ENCODE peak calls at places on chromosomes 2 and 18, in five cellular contexts. G, H, Y, P and L are unnamed samples.
A peak's percentile ranks its signal among the peaks of the same experiment; 100 is the strongest.

GRCh38 chr2:37274354-37274965 is 43.0 kb downstream of the NDUFAF7 start:
- DNase-seq in G (no peak), H (no peak), Y (no peak), P (no peak), L (no peak)

GRCh38 chr18:53219853-53220252 is 879.9 kb downstream of the DCC start:
- DNase-seq in G (no peak), H (no peak), Y (no peak), P (no peak), L (no peak)

GRCh38 chr2:117917223-117917917 is 96.5 kb downstream of the CCDC93 start:
- DNase-seq in G (no peak), H (no peak), Y (no peak), P (no peak), L (no peak)

GRCh38 chr2:222492683-222493082 is 68.3 kb downstream of the SGPP2 start:
- DNase-seq in G (no peak), H (no peak), Y (no peak), P (no peak), L (no peak)

GRCh38 chr2:232988444-232988843 is 24.6 kb downstream of the NGEF start:
- DNase-seq in G (no peak), H (peak; percentile 48), Y (no peak), P (no peak), L (no peak)

GRCh38 chr2:234580686-234581085 is 83.8 kb upstream of the ARL4C start:
- DNase-seq in G (no peak), H (no peak), Y (no peak), P (no peak), L (no peak)

GRCh38 chr18:68072744-68073143 is 556.2 kb upstream of the DSEL start:
- DNase-seq in G (no peak), H (peak; percentile 15), Y (no peak), P (no peak), L (no peak)

GRCh38 chr2:28507806-28508764 is 12.2 kb downstream of the PLB1 start:
- DNase-seq in G (no peak), H (no peak), Y (no peak), P (no peak), L (peak; percentile 2)

GRCh38 chr2:39436592-39437521 is at the start of gene MAP4K3:
- DNase-seq in G (peak; percentile 95), H (peak; percentile 97), Y (peak; percentile 91), P (peak; percentile 58), L (peak; percentile 52)

GRCh38 chr2:144572977-144573376 is 53.1 kb upstream of the ZEB2 start:
- DNase-seq in G (no peak), H (no peak), Y (no peak), P (no peak), L (no peak)

GRCh38 chr18:31649894-31650719 is 34.3 kb downstream of the B4GALT6 start:
- DNase-seq in G (no peak), H (no peak), Y (no peak), P (no peak), L (no peak)

GRCh38 chr2:118983133-118983532 is 41.1 kb downstream of the MARCO start:
- DNase-seq in G (no peak), H (no peak), Y (no peak), P (no peak), L (no peak)

GRCh38 chr18:12307871-12308385 is at the start of gene TUBB6:
- DNase-seq in G (peak; percentile 66), H (peak; percentile 88), Y (peak; percentile 61), P (no peak), L (no peak)

GRCh38 chr2:33417093-33417492 is 59.4 kb upstream of the RASGRP3 start:
- DNase-seq in G (no peak), H (no peak), Y (no peak), P (no peak), L (no peak)

GRCh38 chr2:222355860-222356259 is 57.1 kb upstream of the PAX3 start:
- DNase-seq in G (no peak), H (no peak), Y (no peak), P (no peak), L (no peak)

GRCh38 chr2:25275575-25275965 is 66.2 kb downstream of the DNMT3A start:
- DNase-seq in G (no peak), H (no peak), Y (no peak), P (no peak), L (no peak)

GRCh38 chr2:98822301-98823164 is 91.6 kb upstream of the MGAT4A start:
- DNase-seq in G (peak; percentile 62), H (peak; percentile 85), Y (peak; percentile 35), P (peak; percentile 50), L (peak; percentile 32)

GRCh38 chr2:31778153-31778552 is 197.4 kb upstream of the SRD5A2 start:
- DNase-seq in G (no peak), H (no peak), Y (no peak), P (no peak), L (no peak)

GRCh38 chr18:13451661-13452447 is 233.3 kb downstream of the LDLRAD4 start:
- DNase-seq in G (peak; percentile 20), H (no peak), Y (no peak), P (no peak), L (no peak)

GRCh38 chr2:33190393-33190937 is 243.7 kb downstream of the LTBP1 start:
- DNase-seq in G (no peak), H (no peak), Y (no peak), P (no peak), L (no peak)

GRCh38 chr2:162118166-162119031 is 33.6 kb downstream of the GCG start:
- DNase-seq in G (no peak), H (no peak), Y (no peak), P (no peak), L (no peak)

GRCh38 chr2:184562532-184562931 is 35.8 kb upstream of the ZNF804A start:
- DNase-seq in G (no peak), H (no peak), Y (no peak), P (no peak), L (no peak)

GRCh38 chr2:177419274-177419673 is 26.7 kb downstream of the AGPS start:
- DNase-seq in G (no peak), H (no peak), Y (no peak), P (no peak), L (no peak)

GRCh38 chr2:71004857-71005256 is 10.2 kb upstream of the TEX261 start:
- DNase-seq in G (no peak), H (peak; percentile 40), Y (no peak), P (no peak), L (no peak)

GRCh38 chr18:59041296-59041695 is 98.4 kb upstream of the SEC11C start:
- DNase-seq in G (no peak), H (no peak), Y (no peak), P (no peak), L (no peak)

GRCh38 chr2:52117299-52117698 is 1085.4 kb upstream of the NRXN1 start:
- DNase-seq in G (no peak), H (no peak), Y (no peak), P (no peak), L (no peak)

GRCh38 chr2:157421377-157421944 is 22.4 kb downstream of the CYTIP start:
- DNase-seq in G (no peak), H (no peak), Y (no peak), P (no peak), L (no peak)
- H3K4me1 ChIP-seq in G (no peaks in the 10 kb centered on the region), H (no peaks in the 10 kb centered on the region), Y (no peaks in the 10 kb centered on the region), P (peaks cover 61% of the 10 kb centered on the region), L (peaks cover 37% of the 10 kb centered on the region)

GRCh38 chr2:43102366-43103092 is 123.9 kb downstream of the ZFP36L2 start:
- DNase-seq in G (no peak), H (no peak), Y (peak; percentile 69), P (no peak), L (no peak)
- H3K27ac ChIP-seq in G (no peak overlapping the region), H (peak overlapping the region; percentile 87), Y (peak overlapping the region; percentile 85), P (no peak overlapping the region), L (no peak overlapping the region)

GRCh38 chr2:228703099-228703498 is 521.6 kb upstream of the SPHKAP start:
- DNase-seq in G (no peak), H (no peak), Y (no peak), P (no peak), L (no peak)
- H3K4me1 ChIP-seq in G (no peaks in the 10 kb centered on the region), H (no peaks in the 10 kb centered on the region), Y (no peaks in the 10 kb centered on the region), P (no peaks in the 10 kb centered on the region), L (no peaks in the 10 kb centered on the region)

DNA sequence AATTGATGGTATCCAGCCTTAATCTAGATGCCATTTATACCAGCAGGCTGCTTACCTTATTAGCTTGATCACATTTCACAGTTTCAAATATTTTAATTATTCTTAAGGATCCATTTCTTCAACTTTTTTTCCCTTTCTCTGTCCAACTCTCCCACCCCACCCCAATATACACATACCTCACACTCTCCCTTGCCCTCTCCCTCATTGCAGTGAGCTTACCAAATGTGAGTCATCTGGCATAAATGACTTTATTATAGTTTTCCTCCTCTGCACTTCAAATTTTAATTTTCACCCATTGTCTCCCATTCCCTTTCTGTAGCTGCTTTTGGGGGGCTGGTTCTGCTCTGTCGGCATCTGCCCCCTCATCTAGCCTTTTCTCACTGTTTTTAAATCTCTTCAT is 12.9 kb downstream of the HTR2B start:
- DNase-seq in G (no peak), H (no peak), Y (no peak), P (no peak), L (no peak)
- H3K27ac ChIP-seq in G (no peak overlapping the region), H (no peak overlapping the region), Y (no peak overlapping the region), P (no peak overlapping the region), L (no peak overlapping the region)

GRCh38 chr2:174014021-174014698 is 49.0 kb upstream of the SP3 start:
- DNase-seq in G (no peak), H (no peak), Y (no peak), P (no peak), L (no peak)
- H3K4me1 ChIP-seq in G (peaks cover 7% of the 10 kb centered on the region), H (peaks cover 20% of the 10 kb centered on the region), Y (peaks cover 25% of the 10 kb centered on the region), P (peaks cover 7% of the 10 kb centered on the region), L (peaks cover 12% of the 10 kb centered on the region)

DNA sequence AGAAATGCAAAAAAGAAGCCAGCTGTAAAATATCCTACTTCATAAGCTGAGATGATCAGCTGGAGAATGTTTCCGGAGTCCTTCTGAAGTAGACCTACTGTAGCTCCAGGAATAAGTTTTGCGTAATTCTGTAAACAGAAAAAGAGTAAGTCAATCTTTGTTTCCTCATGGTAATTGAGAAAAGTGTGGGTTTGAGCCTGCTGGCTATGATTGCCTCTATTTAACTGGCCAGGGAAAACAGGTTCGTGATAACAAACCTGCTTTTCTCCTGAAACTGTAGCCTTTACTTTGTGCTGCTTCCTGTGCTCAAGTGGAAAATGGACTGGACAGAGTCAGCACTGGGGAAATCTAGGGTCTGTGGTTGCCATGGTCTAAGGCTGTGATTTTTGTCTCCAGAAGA is 58.1 kb downstream of the ITGB6 start:
- DNase-seq in G (no peak), H (no peak), Y (no peak), P (no peak), L (no peak)
- H3K27ac ChIP-seq in G (no peak overlapping the region), H (peak overlapping the region; percentile 8), Y (peak overlapping the region; percentile 66), P (no peak overlapping the region), L (no peak overlapping the region)

GRCh38 chr2:55155206-55155605 is 76.9 kb downstream of the CLHC1 start:
- DNase-seq in G (no peak), H (no peak), Y (no peak), P (no peak), L (no peak)
- H3K4me1 ChIP-seq in G (no peaks in the 10 kb centered on the region), H (peaks cover 75% of the 10 kb centered on the region), Y (peaks cover 64% of the 10 kb centered on the region), P (no peaks in the 10 kb centered on the region), L (no peaks in the 10 kb centered on the region)